ENCODE peak calls at places on chromosomes 11 and 22, in seven cellular contexts. H is CD8-positive, alpha-beta T cell; N is OCI-LY7; Q is HCT116; G is lower lobe of right lung; A is AG04450; W is Caco-2. Y is an unnamed sample.

GRCh38 chr11:102879801-102880200 is 5.0 kb upstream of the MMP12 start:
- DNase-seq in G (no peak), H (no peak), W (no peak), A (no peak), N (no peak), Q (no peak), Y (no peak)

GRCh38 chr22:33793464-33793863 is 126.8 kb downstream of the LARGE1 start:
- DNase-seq in A (no peak), G (no peak), H (no peak), W (no peak), Q (no peak), N (no peak), Y (no peak)

GRCh38 chr22:29780781-29781676 is 13.9 kb downstream of the UQCR10 start:
- DNase-seq in N (no peak), Q (no peak), W (no peak), A (peak), H (no peak), G (no peak), Y (no peak)

GRCh38 chr11:33616552-33616951 is 84.1 kb downstream of the C11orf91 start:
- DNase-seq in Q (no peak), A (no peak), G (no peak), W (no peak), N (no peak), H (no peak), Y (no peak)

GRCh38 chr11:62614275-62614674 is 1.2 kb downstream of the ROM1 start:
- DNase-seq in G (no peak), Q (no peak), A (no peak), N (no peak), W (no peak), H (peak), Y (no peak)

GRCh38 chr11:57781529-57781943 is 19.9 kb downstream of the CTNND1 start:
- DNase-seq in Q (peak), G (peak), W (peak), H (no peak), N (no peak), A (no peak), Y (peak)

GRCh38 chr11:44793350-44794090 is 66.8 kb downstream of the TSPAN18 start:
- DNase-seq in A (no peak), W (no peak), H (no peak), N (no peak), G (no peak), Q (no peak), Y (no peak)

GRCh38 chr11:61061081-61061826 is 41.0 kb upstream of the CD5 start:
- DNase-seq in G (no peak), A (no peak), H (peak), Q (peak), W (peak), N (peak), Y (no peak)

GRCh38 chr22:41899992-41900651 is 14.8 kb downstream of the SHISA8 start:
- DNase-seq in A (no peak), G (peak), Q (no peak), W (no peak), H (no peak), N (no peak), Y (no peak)

GRCh38 chr22:30646518-30647160 is 11.1 kb downstream of the SLC35E4 start:
- DNase-seq in H (no peak), G (no peak), Q (no peak), W (no peak), N (no peak), A (no peak), Y (no peak)

GRCh38 chr11:76380977-76381719 is at the start of the genes GVQW3 and THAP12:
- DNase-seq in Q (peak), N (peak), H (peak), G (peak), A (peak), W (peak), Y (peak)
- TF ChIP-seq CTCF in Q (no peak), N (peak), H (no peak), G (no peak), A (no peak), W (peak), Y (peak)

GRCh38 chr11:117037952-117038350 is 60.3 kb downstream of the SIK3 start:
- DNase-seq in Q (no peak), N (peak), A (no peak), W (no peak), G (no peak), H (no peak), Y (no peak)
- TF ChIP-seq CTCF in Q (no peak), N (no peak), A (no peak), W (no peak), G (no peak), H (no peak), Y (no peak)

GRCh38 chr11:65891180-65892136 is 985 bp downstream of the CCDC85B start:
- DNase-seq in G (peak), A (no peak), H (peak), Q (no peak), W (no peak), N (peak), Y (no peak)

GRCh38 chr11:65895482-65895981 is 4.7 kb downstream of the FOSL1 start:
- DNase-seq in W (no peak), A (no peak), G (peak), N (no peak), H (no peak), Q (no peak), Y (no peak)

GRCh38 chr11:65892661-65893317 is 2.3 kb downstream of the CCDC85B start:
- DNase-seq in G (peak), H (no peak), Q (no peak), N (no peak), W (no peak), A (no peak), Y (no peak)

GRCh38 chr11:65896009-65896999 is 3.9 kb downstream of the FOSL1 start:
- DNase-seq in W (no peak), A (no peak), G (peak), Q (no peak), N (no peak), H (no peak), Y (no peak)

DNA sequence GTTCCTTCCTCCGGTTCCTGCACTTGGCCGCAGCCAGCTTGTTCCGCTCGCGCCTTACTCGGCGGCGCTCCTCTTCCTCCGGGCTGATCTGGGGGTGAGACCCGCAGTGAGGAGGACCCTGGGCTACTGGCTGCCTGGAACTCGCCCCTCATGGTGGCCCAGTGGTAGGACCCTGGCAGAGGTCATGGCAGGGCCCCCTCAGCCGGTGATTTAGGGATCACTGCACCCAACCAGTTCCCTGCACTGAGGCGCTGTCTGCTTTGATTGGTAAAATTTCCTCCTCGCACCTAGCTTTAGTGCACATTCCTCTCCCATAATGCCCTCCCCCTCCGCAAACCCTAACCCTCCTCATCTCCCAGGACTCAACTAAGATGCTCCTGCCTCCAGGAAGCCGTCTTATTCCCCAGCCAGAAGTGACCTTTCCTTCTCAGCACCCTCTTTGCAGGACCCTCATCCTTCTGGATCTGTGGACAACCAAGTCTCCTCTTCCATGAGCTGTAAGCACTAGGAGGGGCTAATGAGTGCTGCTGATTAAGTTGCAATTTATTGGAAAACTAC is 3.6 kb downstream of the CCDC85B start:
- DNase-seq in H (peak), G (peak), W (no peak), N (peak), Q (no peak), A (no peak), Y (no peak)
- TF ChIP-seq CTCF in H (no peak), G (no peak), W (no peak), N (peak), Q (no peak), A (no peak), Y (no peak)

DNA sequence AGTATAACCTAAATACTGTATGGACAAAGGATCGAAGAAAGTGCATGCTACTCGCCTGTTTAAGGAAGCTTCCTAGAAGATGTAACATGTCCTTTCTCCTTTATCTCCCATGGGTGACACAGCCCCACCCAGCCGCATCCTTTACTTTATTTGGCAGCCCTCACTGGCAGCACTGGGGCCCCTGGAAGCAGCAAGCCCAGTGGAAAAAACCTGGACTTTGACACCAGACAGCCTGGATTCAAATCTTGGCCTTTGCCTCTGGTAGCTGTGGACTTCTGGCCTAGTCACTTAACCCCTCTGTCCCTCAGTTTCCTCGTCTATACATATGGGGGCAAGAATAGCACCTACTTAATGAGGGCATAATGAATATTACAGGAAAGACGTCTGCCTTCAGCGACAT is 67.1 kb downstream of the MYEOV start:
- DNase-seq in N (no peak), G (peak), W (no peak), H (no peak), Q (no peak), A (no peak), Y (no peak)
- TF ChIP-seq CTCF in N (no peak), G (no peak), W (no peak), H (no peak), Q (no peak), A (no peak), Y (no peak)

GRCh38 chr22:24515025-24515338 is 19.9 kb downstream of the UPB1 start:
- DNase-seq in A (no peak), Q (no peak), N (no peak), H (no peak), W (no peak), G (no peak), Y (no peak)

GRCh38 chr22:24514241-24515024 is 19.3 kb downstream of the UPB1 start:
- DNase-seq in N (no peak), W (peak), A (no peak), Q (no peak), G (no peak), H (no peak), Y (no peak)

GRCh38 chr22:24518228-24518627 is 23.1 kb downstream of the UPB1 start:
- DNase-seq in Q (no peak), G (no peak), W (no peak), H (no peak), A (no peak), N (no peak), Y (no peak)

GRCh38 chr22:24517446-24517845 is 22.3 kb downstream of the UPB1 start:
- DNase-seq in N (no peak), W (no peak), A (no peak), G (no peak), Q (no peak), H (no peak), Y (no peak)

GRCh38 chr22:24516301-24516737 is 21.2 kb downstream of the UPB1 start:
- DNase-seq in A (peak), H (no peak), W (no peak), G (no peak), Q (no peak), N (no peak), Y (no peak)
- TF ChIP-seq CTCF in A (peak), H (no peak), W (no peak), G (no peak), Q (no peak), N (no peak), Y (no peak)

DNA sequence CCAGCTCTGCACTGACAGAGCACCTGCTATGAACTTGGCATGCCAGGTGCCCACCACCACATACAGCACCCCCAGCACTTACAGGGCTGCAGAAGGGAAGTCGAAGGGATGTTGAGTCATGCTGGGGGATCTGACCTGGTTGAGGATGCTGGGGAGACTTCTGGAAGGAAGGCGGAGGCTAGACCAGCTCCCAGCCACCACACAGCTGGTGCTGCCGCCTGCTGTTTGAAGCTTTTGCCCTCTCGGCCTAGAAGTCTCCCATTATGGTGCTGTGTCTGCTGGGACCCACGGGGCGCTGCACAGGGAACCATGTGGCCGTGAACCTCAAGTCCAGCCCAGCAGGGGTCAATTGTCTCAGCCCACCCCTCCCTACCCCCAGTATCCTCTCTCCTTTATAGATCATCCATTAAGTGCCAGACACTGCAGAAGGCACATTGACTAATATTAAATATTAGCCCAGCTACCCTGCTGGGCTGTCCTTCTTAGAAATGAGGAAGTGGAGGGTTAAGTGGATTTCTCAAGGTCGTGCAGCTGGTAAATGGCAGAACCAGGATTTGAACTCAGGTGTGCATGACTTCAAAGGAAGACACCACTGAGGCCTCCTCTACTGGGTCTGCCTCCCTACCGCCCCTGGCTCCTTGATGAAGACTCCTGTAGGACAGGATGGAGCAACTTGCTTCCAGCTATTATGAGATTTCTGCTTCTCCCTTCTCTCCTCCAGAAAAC is 49.7 kb downstream of the CYTH4 start:
- DNase-seq in A (no peak), Q (no peak), N (peak), W (no peak), H (no peak), G (no peak), Y (no peak)
- TF ChIP-seq CTCF in A (no peak), Q (peak), N (peak), W (no peak), H (no peak), G (no peak), Y (no peak)

Y was measured in progenitor cell of endocrine pancreas.